ENCODE peak calls at places on chromosomes 6 and 20, in nine cellular contexts. J, C, H, D, M, Y, X, L and Z are unnamed samples.

GRCh38 chr6:26204332-26205160 is 117.3 kb downstream of the HFE start:
- DNase-seq in M (peak), X (peak), D (peak), H (peak), L (peak), Y (peak), C (peak), J (peak), Z (peak)

GRCh38 chr6:104428201-104428600 is 431.5 kb downstream of the HACE1 start:
- DNase-seq in X (no peak), C (no peak), D (no peak), J (no peak), L (no peak), M (no peak), H (no peak), Y (no peak), Z (no peak)

GRCh38 chr6:43673444-43674063 is 14.0 kb downstream of the MRPS18A start:
- DNase-seq in H (no peak), C (no peak), Y (peak), D (peak), X (no peak), M (no peak), L (no peak), J (no peak), Z (no peak)

GRCh38 chr20:53258741-53259140 is 286.6 kb downstream of the TSHZ2 start:
- DNase-seq in C (no peak), M (no peak), D (no peak), Y (no peak), X (no peak), J (no peak), L (no peak), H (no peak), Z (peak)

GRCh38 chr6:15775076-15775634 is 112.3 kb upstream of the DTNBP1 start:
- DNase-seq in H (no peak), X (no peak), L (no peak), D (no peak), J (no peak), C (no peak), M (no peak), Y (no peak), Z (no peak)

GRCh38 chr6:68054776-68055175 is 580.3 kb upstream of the ADGRB3 start:
- DNase-seq in H (no peak), X (no peak), J (no peak), C (no peak), Y (no peak), D (no peak), L (no peak), M (no peak), Z (no peak)

GRCh38 chr6:101018157-101018556 is 137.0 kb upstream of the ASCC3 start:
- DNase-seq in Y (no peak), H (no peak), L (no peak), D (no peak), X (no peak), J (no peak), M (no peak), C (no peak), Z (no peak)

GRCh38 chr6:19731286-19731685 is 105.9 kb upstream of the ID4 start:
- DNase-seq in C (peak), X (peak), M (no peak), J (no peak), L (no peak), D (no peak), Y (peak), H (no peak), Z (peak)

GRCh38 chr20:1527923-1528322 is 29.6 kb downstream of the SIRPD start:
- DNase-seq in Y (no peak), J (no peak), M (no peak), H (no peak), D (no peak), C (no peak), X (no peak), L (no peak), Z (no peak)

GRCh38 chr20:19918965-19919329 is 98.2 kb upstream of the NAA20 start:
- DNase-seq in H (no peak), Y (no peak), X (no peak), C (no peak), L (no peak), M (no peak), J (no peak), D (no peak), Z (no peak)

GRCh38 chr6:111971866-111972532 is 81.9 kb upstream of the CCN6 start:
- DNase-seq in X (peak), C (no peak), Y (peak), L (no peak), J (no peak), M (no peak), D (no peak), H (no peak), Z (no peak)

GRCh38 chr20:39004508-39004907 is 42.4 kb downstream of the DHX35 start:
- DNase-seq in M (peak), Y (no peak), L (no peak), C (no peak), J (peak), H (no peak), D (no peak), X (no peak), Z (peak)

GRCh38 chr20:10731190-10731955 is 57.6 kb upstream of the JAG1 start:
- DNase-seq in D (no peak), J (no peak), X (no peak), C (no peak), L (no peak), H (peak), M (no peak), Y (peak), Z (peak)

GRCh38 chr6:150409576-150410066 is 40.8 kb downstream of the IYD start:
- DNase-seq in X (peak), L (peak), J (peak), M (peak), H (peak), Y (no peak), C (no peak), D (peak), Z (no peak)

GRCh38 chr6:39254999-39255535 is 25.8 kb upstream of the KCNK5 start:
- DNase-seq in M (no peak), J (no peak), X (no peak), C (no peak), H (no peak), L (no peak), Y (no peak), D (no peak), Z (no peak)

GRCh38 chr6:21664263-21665081 is 70.9 kb downstream of the SOX4 start:
- DNase-seq in J (peak), L (peak), D (no peak), Y (no peak), X (peak), M (no peak), C (peak), H (peak), Z (peak)

GRCh38 chr6:24744911-24745310 is 26.0 kb upstream of the C6orf62 start:
- DNase-seq in M (no peak), X (no peak), H (no peak), D (no peak), J (no peak), L (no peak), Y (no peak), C (no peak), Z (no peak)

GRCh38 chr6:36997811-36998722 is 7.4 kb upstream of the FGD2 start:
- DNase-seq in L (peak), H (peak), J (no peak), D (peak), X (no peak), C (no peak), M (peak), Y (no peak), Z (no peak)

GRCh38 chr20:34014878-34015277 is 21.2 kb downstream of the RALY start:
- DNase-seq in X (no peak), Y (no peak), H (no peak), J (no peak), L (no peak), C (no peak), M (no peak), D (no peak), Z (no peak)

GRCh38 chr6:52361347-52361944 is 505 bp upstream of the PAQR8 start:
- DNase-seq in C (no peak), M (no peak), L (peak), D (no peak), J (peak), Y (peak), H (peak), X (peak), Z (peak)

GRCh38 chr6:118709859-118710350 is 58.5 kb upstream of the CEP85L start:
- DNase-seq in C (no peak), M (peak), J (no peak), D (no peak), Y (peak), L (no peak), H (no peak), X (peak), Z (peak)

GRCh38 chr20:53931597-53931996 is 138.8 kb downstream of the BCAS1 start:
- DNase-seq in L (no peak), D (no peak), C (no peak), J (no peak), M (no peak), Y (no peak), H (no peak), X (no peak), Z (no peak)

GRCh38 chr20:53255102-53255710 is 283.0 kb downstream of the TSHZ2 start:
- DNase-seq in Y (no peak), D (no peak), M (no peak), L (no peak), X (no peak), H (no peak), J (no peak), C (no peak), Z (no peak)

GRCh38 chr20:60087563-60088105 is 129.4 kb downstream of the CDH26 start:
- DNase-seq in C (no peak), L (no peak), X (no peak), M (no peak), J (no peak), H (peak), Y (no peak), D (no peak), Z (peak)

GRCh38 chr20:58703765-58704331 is 11.2 kb downstream of the NPEPL1 start:
- DNase-seq in X (no peak), J (no peak), Y (no peak), H (no peak), L (no peak), D (peak), M (no peak), C (no peak), Z (no peak)

DNA sequence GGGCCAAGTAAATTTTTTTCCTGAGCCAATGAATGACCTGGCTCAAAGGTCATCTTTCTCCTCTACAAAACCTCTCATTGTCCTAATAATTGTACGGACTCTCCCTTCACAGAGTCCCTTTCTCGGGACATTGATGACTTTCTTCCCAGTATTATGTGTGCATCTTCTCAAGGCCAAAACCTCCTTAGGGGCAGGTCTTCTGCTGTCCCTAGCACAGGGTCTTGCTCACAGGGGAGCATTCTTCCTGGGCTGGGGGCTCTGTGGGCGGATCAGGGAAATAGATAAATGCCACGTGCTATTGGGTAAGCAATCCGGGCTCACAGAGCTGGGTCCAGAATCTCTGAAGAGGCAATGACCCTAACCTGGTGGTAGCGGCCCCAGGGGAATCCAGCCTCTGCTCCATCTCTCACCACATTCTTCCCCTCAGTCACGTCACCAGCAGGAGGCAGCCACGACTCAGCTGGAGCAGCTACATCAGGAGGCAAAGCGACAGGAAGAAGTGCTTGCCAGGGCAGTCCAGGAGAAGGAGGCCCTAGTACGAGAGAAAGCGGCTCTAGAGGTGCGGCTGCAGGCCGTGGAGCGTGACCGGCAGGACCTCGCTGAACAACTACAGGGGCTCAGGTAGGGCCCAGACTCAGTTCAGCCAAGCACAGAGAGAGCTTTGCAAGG is 23.5 kb downstream of the CEP250 start:
- DNase-seq in J (no peak), C (no peak), H (no peak), X (no peak), D (no peak), M (no peak), Y (no peak), L (no peak), Z (no peak)
- TF ChIP-seq CTCF in J (no peak), C (no peak), H (no peak), X (peak), D (no peak), M (no peak), Y (no peak), L (no peak), Z (no peak)

GRCh38 chr20:4171538-4172116 is 156.3 kb upstream of the RNF24 start:
- DNase-seq in Y (peak), X (peak), C (no peak), M (no peak), H (no peak), J (no peak), D (no peak), L (no peak), Z (no peak)

GRCh38 chr20:4169360-4170214 is 154.2 kb upstream of the RNF24 start:
- DNase-seq in H (no peak), X (no peak), D (no peak), C (no peak), L (no peak), M (no peak), J (peak), Y (no peak), Z (no peak)

GRCh38 chr20:4167261-4168004 is 152.1 kb upstream of the RNF24 start:
- DNase-seq in Y (no peak), L (no peak), H (no peak), D (peak), C (no peak), M (no peak), X (peak), J (no peak), Z (no peak)

GRCh38 chr20:4173142-4173541 is 157.8 kb upstream of the RNF24 start:
- DNase-seq in Y (no peak), M (no peak), X (no peak), D (no peak), H (no peak), L (no peak), C (no peak), J (no peak), Z (no peak)

DNA sequence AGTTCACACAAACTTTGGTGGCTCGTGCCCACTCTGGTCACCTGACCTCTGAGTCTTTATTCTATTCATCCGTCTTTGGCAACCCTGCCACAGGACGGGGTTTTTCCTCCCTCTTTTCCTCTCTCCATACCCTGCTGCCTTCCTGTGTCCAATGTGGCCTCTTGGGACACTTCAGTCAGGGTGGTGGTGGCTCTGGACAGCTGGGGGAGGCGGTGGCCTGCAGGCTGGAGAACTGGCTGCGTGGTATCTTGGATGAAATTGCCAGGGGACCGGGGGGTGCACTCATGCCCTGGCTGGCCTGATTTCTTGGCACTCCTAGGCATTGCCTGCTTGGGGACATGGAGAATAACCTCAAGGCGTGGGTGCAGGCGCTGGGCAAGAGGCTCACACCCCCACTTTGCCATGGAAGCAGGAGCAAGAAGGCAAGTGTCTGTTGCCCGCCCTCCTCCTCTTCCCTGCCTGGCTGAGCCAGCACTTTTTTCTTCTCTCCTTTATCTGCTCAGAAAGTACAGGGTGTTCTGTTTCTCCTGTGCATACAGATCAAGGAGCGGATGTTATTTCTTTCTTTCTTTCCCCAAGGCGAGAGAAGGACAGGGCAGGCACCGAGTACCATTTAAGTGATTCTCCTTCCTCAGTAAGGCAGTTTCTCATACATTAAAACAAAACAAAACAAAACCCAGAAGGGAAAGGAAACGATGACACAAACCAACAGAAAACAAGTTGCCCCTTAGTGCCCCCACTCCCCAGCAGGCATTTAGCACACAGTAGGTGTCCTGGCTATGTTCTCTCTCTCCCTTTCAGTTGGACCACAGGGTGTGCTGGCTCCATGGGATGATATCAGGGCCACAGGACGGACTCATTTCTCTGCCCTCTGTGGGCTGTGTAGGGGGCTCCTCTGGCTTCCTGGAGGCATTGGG is 155.5 kb upstream of the RNF24 start:
- DNase-seq in J (no peak), M (peak), Y (no peak), X (peak), D (peak), H (no peak), L (no peak), C (no peak), Z (no peak)
- H3K4me3 ChIP-seq in J (no peak), M (no peak), Y (no peak), X (peak), D (peak), H (no peak), L (peak), C (peak), Z (no peak)

DNA sequence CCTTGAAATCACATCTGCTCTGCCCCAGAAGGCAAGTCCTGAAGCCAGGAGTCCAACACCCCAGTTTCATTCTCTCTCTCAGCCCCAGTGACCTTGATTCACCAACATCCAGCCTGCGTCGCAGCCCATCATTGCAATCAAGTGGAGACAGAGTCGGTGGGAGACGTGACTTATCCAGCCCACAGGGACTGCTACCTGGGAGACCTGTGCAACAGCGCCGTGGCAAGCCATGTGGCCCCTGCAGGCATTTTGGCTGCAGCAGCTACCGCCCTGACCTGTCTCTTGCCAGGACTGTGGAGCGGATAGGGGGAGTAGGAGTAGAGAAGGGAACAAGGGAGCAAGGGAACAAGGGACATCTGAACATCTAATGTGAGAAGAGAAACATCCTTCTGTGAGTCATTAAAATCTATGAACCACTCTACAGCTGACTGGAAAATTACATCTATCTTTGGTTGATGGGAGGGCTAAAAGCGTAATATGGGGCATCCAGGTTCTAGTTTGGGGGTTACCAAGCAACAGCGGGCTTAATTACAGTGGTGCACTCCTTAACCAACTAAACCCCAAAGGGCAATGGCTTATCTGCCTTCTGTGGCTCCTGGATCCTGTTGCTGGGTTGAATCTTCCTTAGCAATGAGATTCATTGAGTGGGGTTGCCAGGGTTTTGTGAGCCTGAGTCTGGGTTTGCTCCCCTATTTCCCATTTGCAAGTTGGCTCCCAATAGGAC is 2.5 kb downstream of the LY6G6D start:
- DNase-seq in C (no peak), J (no peak), L (no peak), M (no peak), Y (no peak), D (no peak), H (no peak), X (no peak), Z (peak)
- TF ChIP-seq CTCF in C (no peak), J (no peak), L (no peak), M (no peak), Y (no peak), D (no peak), H (no peak), X (no peak), Z (peak)

DNA sequence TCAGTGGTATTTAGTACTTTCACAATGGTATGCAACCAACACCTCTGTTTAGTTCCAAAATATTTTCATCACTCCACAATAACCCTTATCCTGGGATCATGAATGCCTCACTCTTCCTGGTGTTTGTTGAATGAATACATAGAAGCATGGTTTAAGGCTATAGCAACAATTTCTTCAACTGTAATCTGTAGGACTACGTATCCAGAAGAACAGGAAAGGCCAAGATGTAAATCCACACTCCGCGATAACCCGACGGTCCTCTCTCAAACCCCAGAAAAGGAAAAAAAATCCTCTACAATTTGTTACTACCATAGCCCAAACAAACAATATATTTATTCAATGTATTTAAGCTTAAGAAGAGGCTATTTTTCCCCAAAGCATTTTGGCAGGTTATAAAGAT is 141.4 kb upstream of the SALL4 start:
- DNase-seq in H (no peak), M (no peak), D (no peak), L (no peak), X (no peak), C (no peak), Y (no peak), J (no peak), Z (no peak)
- H3K4me3 ChIP-seq in H (no peak), M (no peak), D (no peak), L (no peak), X (no peak), C (no peak), Y (no peak), J (no peak), Z (no peak)

DNA sequence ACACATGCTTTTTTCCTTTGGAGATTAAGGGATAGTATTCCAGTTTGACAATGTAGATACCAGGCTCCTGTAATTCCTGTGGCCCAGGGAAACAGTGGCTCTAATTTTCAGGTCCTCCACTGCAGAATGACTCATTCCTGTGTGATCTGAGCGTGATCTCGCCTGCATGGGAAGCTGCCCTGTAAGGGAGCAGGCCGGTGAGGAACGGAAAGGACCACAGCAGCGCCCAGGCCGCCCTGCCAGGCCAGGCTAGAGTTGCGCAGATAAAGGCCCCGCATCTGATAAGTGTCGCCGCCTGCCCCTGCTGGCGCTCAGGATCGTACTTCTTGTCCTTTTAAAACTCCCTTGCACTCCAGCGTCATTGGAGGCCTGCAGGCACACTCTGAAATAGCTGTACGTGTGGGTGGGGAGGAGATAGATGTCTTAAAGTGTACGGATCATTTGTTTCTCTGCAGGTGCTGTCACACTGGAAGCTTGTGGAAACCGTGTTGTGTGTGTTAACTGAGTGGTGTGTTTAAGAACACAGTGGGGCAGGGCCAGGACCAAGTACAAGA is 60.7 kb downstream of the SYNJ2 start:
- DNase-seq in X (peak), M (peak), H (peak), D (peak), L (peak), C (no peak), J (peak), Y (peak), Z (peak)
- TF ChIP-seq CTCF in X (no peak), M (no peak), H (no peak), D (no peak), L (no peak), C (no peak), J (no peak), Y (no peak), Z (no peak)

GRCh38 chr6:41789390-41789724 is 1.9 kb downstream of the TOMM6 start:
- DNase-seq in X (no peak), M (no peak), D (no peak), Y (no peak), L (no peak), J (no peak), C (no peak), H (no peak), Z (no peak)
- H3K4me3 ChIP-seq in X (no peak), M (no peak), D (no peak), Y (no peak), L (no peak), J (no peak), C (no peak), H (no peak), Z (no peak)